ENCODE peak calls at places on chromosomes 11 and 22, in six cellular contexts. A is midbrain; T is stimulated activated naive CD4-positive, alpha-beta T cell treated with Interleukin-2 at 50 U/mL for 16 hours; X is astrocyte of the spinal cord; D is NCI-H1694 treated with DMSO at 0.1 percent for 48 hours; Z is activated gamma-delta T cell treated with Interleukin-2 at 50 U/mL for 16 hours. P is an unnamed sample.

GRCh38 chr11:67006029-67006884 is 16.7 kb upstream of the SYT12 start:
- DNase-seq in A (peak; percentile 18), T (peak; percentile 16), X (no peak), D (peak; percentile 1), Z (no peak), P (no peak)

GRCh38 chr11:10329935-10330334 is 25.1 kb downstream of the ADM start:
- DNase-seq in A (no peak), T (no peak), X (peak; percentile 92), D (no peak), Z (no peak), P (no peak)

GRCh38 chr11:11157201-11157600 is 195.8 kb downstream of the CSNK2A3 start:
- DNase-seq in A (no peak), T (peak; percentile 15), X (peak; percentile 5), D (peak; percentile 16), Z (peak; percentile 63), P (no peak)

GRCh38 chr11:46279393-46280099 is 2.1 kb downstream of the CREB3L1 start:
- DNase-seq in A (no peak), T (no peak), X (peak; percentile 79), D (no peak), Z (no peak), P (no peak)

GRCh38 chr11:72758690-72759389 is 6.6 kb upstream of the ARAP1 start:
- DNase-seq in A (peak; percentile 8), T (no peak), X (peak; percentile 95), D (no peak), Z (no peak), P (no peak)

GRCh38 chr11:17439316-17439782 is 37.3 kb downstream of the ABCC8 start:
- DNase-seq in A (no peak), T (no peak), X (no peak), D (no peak), Z (no peak), P (no peak)

GRCh38 chr11:110196241-110196754 is 100.1 kb downstream of the RDX start:
- DNase-seq in A (no peak), T (no peak), X (peak; percentile 89), D (no peak), Z (no peak), P (no peak)

GRCh38 chr22:21952586-21953571 is at the start of gene PPM1F:
- DNase-seq in A (peak; percentile 65), T (peak; percentile 85), X (peak; percentile 52), D (peak; percentile 47), Z (peak; percentile 90), P (peak; percentile 89)

GRCh38 chr11:83265331-83265730 is 20.8 kb downstream of the CCDC90B start:
- DNase-seq in A (no peak), T (no peak), X (no peak), D (no peak), Z (no peak), P (no peak)

GRCh38 chr11:44709966-44710365 is 16.8 kb upstream of the TSPAN18 start:
- DNase-seq in A (no peak), T (no peak), X (no peak), D (no peak), Z (no peak), P (no peak)

GRCh38 chr11:73664894-73665293 is 18.5 kb downstream of the PLEKHB1 start:
- DNase-seq in A (no peak), T (no peak), X (no peak), D (no peak), Z (no peak), P (no peak)

GRCh38 chr22:50627452-50627913 is 469 bp downstream of the ARSA start:
- DNase-seq in A (no peak), T (no peak), X (no peak), D (no peak), Z (no peak), P (no peak)

GRCh38 chr11:69480547-69481392 is 693 bp upstream of the LINC01488 start:
- DNase-seq in A (no peak), T (no peak), X (peak; percentile 41), D (no peak), Z (no peak), P (peak; percentile 79)

GRCh38 chr11:33542921-33543320 is 157.7 kb downstream of the C11orf91 start:
- DNase-seq in A (peak; percentile 38), T (no peak), X (peak; percentile 36), D (no peak), Z (peak; percentile 15), P (peak; percentile 55)

GRCh38 chr11:86497310-86497709 is 122.6 kb downstream of the CCDC81 start:
- DNase-seq in A (no peak), T (no peak), X (peak; percentile 66), D (no peak), Z (no peak), P (no peak)

GRCh38 chr22:36385491-36386350 is 2.0 kb downstream of the MYH9 start:
- DNase-seq in A (no peak), T (peak; percentile 62), X (peak; percentile 30), D (no peak), Z (peak; percentile 40), P (peak; percentile 92)

GRCh38 chr11:67308031-67308866 is 4.9 kb downstream of the SSH3 start:
- DNase-seq in A (no peak), T (no peak), X (no peak), D (no peak), Z (no peak), P (no peak)

GRCh38 chr22:23882370-23882769 is 11.8 kb upstream of the MIF start:
- DNase-seq in A (no peak), T (no peak), X (no peak), D (no peak), Z (no peak), P (no peak)

GRCh38 chr11:75543808-75544207 is 18.1 kb upstream of the GDPD5 start:
- DNase-seq in A (no peak), T (no peak), X (no peak), D (no peak), Z (no peak), P (no peak)

GRCh38 chr11:132220464-132220863 is 850.0 kb downstream of the NTM start:
- DNase-seq in A (no peak), T (no peak), X (peak; percentile 93), D (no peak), Z (no peak), P (no peak)

GRCh38 chr22:45424241-45424731 is 10.8 kb downstream of the RIBC2 start:
- DNase-seq in A (no peak), T (no peak), X (no peak), D (no peak), Z (no peak), P (peak; percentile 42)

GRCh38 chr11:118953265-118953664 is 2.8 kb upstream of the UPK2 start:
- DNase-seq in A (peak; percentile 73), T (no peak), X (no peak), D (no peak), Z (no peak), P (no peak)

GRCh38 chr22:46774456-46775363 is 12.3 kb downstream of the TBC1D22A start:
- DNase-seq in A (no peak), T (no peak), X (no peak), D (no peak), Z (no peak), P (no peak)

GRCh38 chr11:63547076-63547475 is 10.5 kb downstream of the PLAAT4 start:
- DNase-seq in A (no peak), T (no peak), X (no peak), D (no peak), Z (no peak), P (no peak)

GRCh38 chr11:102914238-102915043 is 39.7 kb upstream of the MMP12 start:
- DNase-seq in A (peak; percentile 30), T (no peak), X (peak; percentile 55), D (no peak), Z (no peak), P (peak; percentile 46)

GRCh38 chr22:38613588-38613987 is 42.6 kb downstream of the FAM227A start:
- DNase-seq in A (no peak), T (no peak), X (no peak), D (no peak), Z (no peak), P (no peak)

GRCh38 chr11:17506942-17507341 is 30.3 kb upstream of the ABCC8 start:
- DNase-seq in A (no peak), T (no peak), X (no peak), D (no peak), Z (no peak), P (no peak)

GRCh38 chr11:48020092-48020755 is 39.9 kb downstream of the PTPRJ start:
- DNase-seq in A (no peak), T (peak; percentile 60), X (no peak), D (no peak), Z (no peak), P (no peak)

GRCh38 chr22:26565181-26565580 is 24.8 kb downstream of the TPST2 start:
- DNase-seq in A (no peak), T (no peak), X (no peak), D (no peak), Z (no peak), P (no peak)

GRCh38 chr22:26642465-26643367 is 14.7 kb upstream of the MIAT start:
- DNase-seq in A (no peak), T (peak; percentile 79), X (peak; percentile 41), D (no peak), Z (peak; percentile 76), P (no peak)

GRCh38 chr11:18726040-18726439 is at the start of gene IGSF22:
- DNase-seq in A (no peak), T (no peak), X (no peak), D (no peak), Z (no peak), P (no peak)

GRCh38 chr11:73623651-73624050 is 22.7 kb upstream of the PLEKHB1 start:
- DNase-seq in A (peak; percentile 27), T (no peak), X (no peak), D (no peak), Z (no peak), P (no peak)

GRCh38 chr22:41447435-41448188 is 1.0 kb upstream of the TOB2 start:
- DNase-seq in A (peak; percentile 66), T (peak; percentile 50), X (peak; percentile 68), D (peak; percentile 72), Z (peak; percentile 45), P (peak; percentile 77)

GRCh38 chr22:27512283-27512761 is 289.2 kb downstream of the MN1 start:
- DNase-seq in A (no peak), T (no peak), X (peak; percentile 95), D (no peak), Z (no peak), P (peak; percentile 54)

P was measured in left lobe of liver.